ENCODE peak calls at places on chromosomes 2 and 18, in eight cellular contexts. L is bronchial epithelial cell; R is upper lobe of right lung; G is activated CD4-positive, alpha-beta T cell treated with anti-CD3 and anti-CD28 coated beads, Interleukin-2, amount 10 ng/mL, durations not matched to agents 24 days and 14 days; M is sciatic nerve; E is non-pigmented ciliary epithelial cell; D is EL; A is LoVo. K is an unnamed sample.
A peak's percentile ranks its signal among the peaks of the same experiment; 100 is the strongest.

GRCh38 chr2:68721482-68722071 is 13.0 kb upstream of the ARHGAP25 start:
- DNase-seq in M (no peak), L (no peak), D (no peak), E (no peak), G (peak; percentile 86), A (peak; percentile 79), R (no peak), K (no peak)

GRCh38 chr18:46915800-46916550 is 1.3 kb downstream of the PIAS2 start:
- DNase-seq in M (no peak), R (no peak), E (no peak), D (peak; percentile 12), A (no peak), L (peak; percentile 33), G (no peak), K (no peak)

GRCh38 chr2:8597526-8598225 is 84.2 kb upstream of the ID2 start:
- DNase-seq in G (no peak), R (peak; percentile 33), D (no peak), L (no peak), A (no peak), E (no peak), M (no peak), K (no peak)

GRCh38 chr18:31679133-31679731 is 5.1 kb downstream of the B4GALT6 start:
- DNase-seq in A (peak; percentile 54), R (no peak), M (no peak), D (no peak), E (peak; percentile 46), G (no peak), L (peak; percentile 96), K (no peak)

GRCh38 chr2:191041418-191042161 is 27.6 kb upstream of the STAT1 start:
- DNase-seq in D (peak; percentile 65), E (no peak), L (peak; percentile 79), A (peak; percentile 69), R (peak; percentile 73), M (no peak), G (peak; percentile 66), K (no peak)

GRCh38 chr2:108570416-108570815 is 36.1 kb downstream of the LIMS1 start:
- DNase-seq in A (peak; percentile 24), M (no peak), D (peak; percentile 45), E (no peak), G (no peak), R (no peak), L (peak; percentile 60), K (no peak)

GRCh38 chr2:240111253-240111652 is 24.9 kb downstream of the COPS9 start:
- DNase-seq in D (peak; percentile 9), G (no peak), A (no peak), R (no peak), E (no peak), L (no peak), M (no peak), K (no peak)

GRCh38 chr2:1661891-1662605 is 82.3 kb downstream of the PXDN start:
- DNase-seq in R (no peak), A (no peak), E (no peak), M (peak; percentile 53), G (no peak), D (no peak), L (no peak), K (no peak)

GRCh38 chr2:8496617-8497016 is 185.2 kb upstream of the ID2 start:
- DNase-seq in G (no peak), E (no peak), A (no peak), M (peak; percentile 23), D (no peak), L (no peak), R (no peak), K (no peak)

GRCh38 chr2:201900362-201900761 is 94.0 kb downstream of the CDK15 start:
- DNase-seq in R (no peak), D (peak; percentile 40), A (no peak), E (no peak), G (no peak), L (peak; percentile 17), M (no peak), K (no peak)

GRCh38 chr2:217286833-217287232 is 427.0 kb upstream of the TNP1 start:
- DNase-seq in L (no peak), M (no peak), E (peak; percentile 63), R (no peak), D (peak; percentile 89), G (no peak), A (no peak), K (no peak)

GRCh38 chr18:8084160-8084559 is 517.0 kb downstream of the PTPRM start:
- DNase-seq in E (no peak), R (no peak), A (no peak), M (no peak), D (peak; percentile 61), G (no peak), L (peak; percentile 48), K (no peak)

GRCh38 chr2:31378389-31378788 is 36.2 kb downstream of the XDH start:
- DNase-seq in E (no peak), L (no peak), G (no peak), A (no peak), R (no peak), M (no peak), D (no peak), K (no peak)

GRCh38 chr2:197599285-197599965 is 76.0 kb downstream of the RFTN2 start:
- DNase-seq in E (no peak), R (no peak), M (no peak), G (peak; percentile 65), L (peak; percentile 80), A (no peak), D (peak; percentile 38), K (peak; percentile 51)

GRCh38 chr2:9256147-9256546 is 49.5 kb downstream of the ASAP2 start:
- DNase-seq in M (no peak), A (no peak), G (no peak), L (no peak), R (no peak), E (no peak), D (no peak), K (no peak)

GRCh38 chr18:68484241-68484640 is 230.7 kb downstream of the TMX3 start:
- DNase-seq in E (no peak), M (no peak), L (peak; percentile 38), R (no peak), D (peak; percentile 32), G (no peak), A (no peak), K (no peak)

GRCh38 chr2:67895171-67895941 is 167.4 kb downstream of the C1D start:
- DNase-seq in A (no peak), R (no peak), E (no peak), M (no peak), D (no peak), G (no peak), L (peak; percentile 16), K (no peak)

GRCh38 chr18:69677595-69677994 is 270.1 kb downstream of the CD226 start:
- DNase-seq in G (no peak), A (no peak), D (no peak), E (no peak), R (no peak), L (no peak), M (no peak), K (no peak)

GRCh38 chr2:54772531-54772930 is 49.1 kb downstream of the EML6 start:
- DNase-seq in A (no peak), M (no peak), E (no peak), R (no peak), G (peak; percentile 27), D (no peak), L (no peak), K (no peak)

GRCh38 chr2:223180463-223180862 is 128.5 kb downstream of the KCNE4 start:
- DNase-seq in G (no peak), L (no peak), A (no peak), E (no peak), R (no peak), D (peak; percentile 22), M (no peak), K (no peak)

GRCh38 chr2:96546797-96547196 is 10.2 kb downstream of the ARID5A start:
- DNase-seq in E (no peak), D (no peak), A (no peak), G (peak; percentile 72), M (no peak), R (peak; percentile 10), L (no peak), K (no peak)

GRCh38 chr2:30707304-30707903 is 99.8 kb downstream of the CAPN13 start:
- DNase-seq in E (no peak), A (no peak), D (no peak), M (no peak), L (no peak), R (peak; percentile 29), G (no peak), K (no peak)

GRCh38 chr2:54456526-54457325 is 599 bp downstream of the SPTBN1 start:
- DNase-seq in A (peak; percentile 22), R (peak; percentile 69), L (no peak), M (peak; percentile 71), D (peak; percentile 55), G (peak; percentile 66), E (no peak), K (peak; percentile 55)

GRCh38 chr2:24986397-24986796 is 14.6 kb upstream of the DNAJC27 start:
- DNase-seq in R (no peak), D (no peak), E (no peak), L (no peak), M (no peak), G (no peak), A (no peak), K (no peak)

GRCh38 chr2:37897511-37897910 is 27.6 kb upstream of the RMDN2 start:
- DNase-seq in E (no peak), R (no peak), D (no peak), L (no peak), G (no peak), A (peak; percentile 55), M (no peak), K (no peak)

GRCh38 chr18:77000527-77000926 is 132.1 kb downstream of the MBP start:
- DNase-seq in R (no peak), L (peak; percentile 21), D (peak; percentile 41), M (no peak), G (peak; percentile 83), A (peak; percentile 32), E (no peak), K (peak; percentile 74)

GRCh38 chr2:12196495-12196894 is 450.1 kb downstream of the LPIN1 start:
- DNase-seq in L (no peak), M (no peak), A (no peak), G (no peak), E (no peak), D (peak; percentile 29), R (no peak), K (no peak)

GRCh38 chr2:134799936-134800335 is 38.5 kb upstream of the ACMSD start:
- DNase-seq in M (no peak), A (no peak), E (no peak), R (no peak), D (no peak), G (no peak), L (no peak), K (no peak)

GRCh38 chr2:43326116-43326825 is 99.9 kb upstream of the ZFP36L2 start:
- DNase-seq in A (no peak), E (no peak), L (peak; percentile 37), R (no peak), G (no peak), M (no peak), D (no peak), K (no peak)

GRCh38 chr18:27685807-27686412 is 491.0 kb downstream of the CDH2 start:
- DNase-seq in M (no peak), A (peak; percentile 9), G (no peak), L (peak; percentile 33), E (peak; percentile 14), D (peak; percentile 53), R (no peak), K (no peak)

GRCh38 chr2:188973650-188974049 is 523 bp upstream of the COL3A1 start:
- DNase-seq in G (no peak), A (no peak), M (no peak), E (no peak), D (peak; percentile 25), R (no peak), L (no peak), K (no peak)

GRCh38 chr2:10490806-10491291 is 42.7 kb upstream of the ODC1 start:
- DNase-seq in R (no peak), L (peak; percentile 51), G (no peak), E (no peak), M (peak; percentile 41), D (no peak), A (no peak), K (no peak)

GRCh38 chr2:208040199-208041171 is 15.2 kb upstream of the PLEKHM3 start:
- DNase-seq in R (peak; percentile 79), E (no peak), A (peak; percentile 56), L (peak; percentile 51), M (peak; percentile 81), D (peak; percentile 75), G (peak; percentile 91), K (peak; percentile 62)

GRCh38 chr2:135904590-135904989 is 28.3 kb upstream of the MCM6 start:
- DNase-seq in E (peak; percentile 48), G (no peak), A (no peak), L (no peak), R (no peak), D (peak; percentile 36), M (no peak), K (no peak)

K was measured in GM10248.